ENCODE peak calls at places on chromosomes 5 and 9, in six cellular contexts. One of them, this sample, is unnamed.

GRCh38 chr9:4680178-4680535 is 788 bp downstream of the CDC37L1 start:
- DNase-seq in epithelial cell of esophagus: no peak
- DNase-seq in GM12865: peak
- DNase-seq in cardiac muscle cell: no peak
- DNase-seq in AG10803: no peak
- DNase-seq in HCT116: no peak
- DNase-seq in this sample: no peak

GRCh38 chr5:35810561-35810960 is 46.1 kb upstream of the IL7R start:
- DNase-seq in epithelial cell of esophagus: no peak
- DNase-seq in GM12865: no peak
- DNase-seq in cardiac muscle cell: no peak
- DNase-seq in AG10803: no peak
- DNase-seq in HCT116: no peak
- DNase-seq in this sample: no peak

GRCh38 chr9:121859646-121860045 is 208.2 kb downstream of the DAB2IP start:
- DNase-seq in epithelial cell of esophagus: no peak
- DNase-seq in GM12865: no peak
- DNase-seq in cardiac muscle cell: no peak
- DNase-seq in AG10803: no peak
- DNase-seq in HCT116: no peak
- DNase-seq in this sample: no peak

GRCh38 chr5:159451197-159452052 is 121.1 kb upstream of the IL12B start:
- DNase-seq in epithelial cell of esophagus: peak
- DNase-seq in GM12865: no peak
- DNase-seq in cardiac muscle cell: peak
- DNase-seq in AG10803: peak
- DNase-seq in HCT116: peak
- DNase-seq in this sample: no peak

GRCh38 chr9:20476912-20477311 is 145.4 kb downstream of the MLLT3 start:
- DNase-seq in epithelial cell of esophagus: no peak
- DNase-seq in GM12865: no peak
- DNase-seq in cardiac muscle cell: peak
- DNase-seq in AG10803: no peak
- DNase-seq in HCT116: no peak
- DNase-seq in this sample: no peak

GRCh38 chr5:78537821-78538220 is 110.8 kb downstream of the LHFPL2 start:
- DNase-seq in epithelial cell of esophagus: peak
- DNase-seq in GM12865: peak
- DNase-seq in cardiac muscle cell: peak
- DNase-seq in AG10803: peak
- DNase-seq in HCT116: no peak
- DNase-seq in this sample: peak

GRCh38 chr5:8058626-8059180 is 189.8 kb downstream of the MTRR start:
- DNase-seq in epithelial cell of esophagus: no peak
- DNase-seq in GM12865: no peak
- DNase-seq in cardiac muscle cell: no peak
- DNase-seq in AG10803: no peak
- DNase-seq in HCT116: no peak
- DNase-seq in this sample: no peak

GRCh38 chr9:14320272-14321245 is 6.6 kb upstream of the NFIB start:
- DNase-seq in epithelial cell of esophagus: peak
- DNase-seq in GM12865: peak
- DNase-seq in cardiac muscle cell: peak
- DNase-seq in AG10803: peak
- DNase-seq in HCT116: no peak
- DNase-seq in this sample: no peak

GRCh38 chr5:14123974-14124482 is 19.1 kb upstream of the TRIO start:
- DNase-seq in epithelial cell of esophagus: peak
- DNase-seq in GM12865: no peak
- DNase-seq in cardiac muscle cell: no peak
- DNase-seq in AG10803: no peak
- DNase-seq in HCT116: no peak
- DNase-seq in this sample: no peak

GRCh38 chr9:99954108-99954507 is 47.7 kb downstream of the STX17 start:
- DNase-seq in epithelial cell of esophagus: no peak
- DNase-seq in GM12865: peak
- DNase-seq in cardiac muscle cell: no peak
- DNase-seq in AG10803: no peak
- DNase-seq in HCT116: no peak
- DNase-seq in this sample: no peak

GRCh38 chr5:87185838-87186237 is 81.8 kb upstream of the RASA1 start:
- DNase-seq in epithelial cell of esophagus: peak
- DNase-seq in GM12865: no peak
- DNase-seq in cardiac muscle cell: no peak
- DNase-seq in AG10803: no peak
- DNase-seq in HCT116: no peak
- DNase-seq in this sample: no peak

GRCh38 chr5:73666891-73667290 is 40.9 kb downstream of the ARHGEF28 start:
- DNase-seq in epithelial cell of esophagus: no peak
- DNase-seq in GM12865: peak
- DNase-seq in cardiac muscle cell: no peak
- DNase-seq in AG10803: no peak
- DNase-seq in HCT116: no peak
- DNase-seq in this sample: no peak

GRCh38 chr5:126044111-126044668 is 379.0 kb upstream of the GRAMD2B start:
- DNase-seq in epithelial cell of esophagus: peak
- DNase-seq in GM12865: no peak
- DNase-seq in cardiac muscle cell: peak
- DNase-seq in AG10803: peak
- DNase-seq in HCT116: no peak
- DNase-seq in this sample: no peak

GRCh38 chr5:135448796-135449507 is 1.8 kb upstream of the DCANP1 start:
- DNase-seq in epithelial cell of esophagus: no peak
- DNase-seq in GM12865: no peak
- DNase-seq in cardiac muscle cell: no peak
- DNase-seq in AG10803: peak
- DNase-seq in HCT116: no peak
- DNase-seq in this sample: no peak

GRCh38 chr5:157295247-157295646 is 29.3 kb downstream of the CYFIP2 start:
- DNase-seq in epithelial cell of esophagus: no peak
- DNase-seq in GM12865: no peak
- DNase-seq in cardiac muscle cell: no peak
- DNase-seq in AG10803: no peak
- DNase-seq in HCT116: no peak
- DNase-seq in this sample: no peak

GRCh38 chr9:121945281-121945680 is 147.8 kb downstream of the TTLL11 start:
- DNase-seq in epithelial cell of esophagus: no peak
- DNase-seq in GM12865: no peak
- DNase-seq in cardiac muscle cell: no peak
- DNase-seq in AG10803: no peak
- DNase-seq in HCT116: no peak
- DNase-seq in this sample: no peak

GRCh38 chr5:37738057-37738691 is 101.7 kb downstream of the GDNF start:
- DNase-seq in epithelial cell of esophagus: peak
- DNase-seq in GM12865: peak
- DNase-seq in cardiac muscle cell: peak
- DNase-seq in AG10803: peak
- DNase-seq in HCT116: peak
- DNase-seq in this sample: peak

GRCh38 chr9:132199056-132199455 is 37.2 kb downstream of the NTNG2 start:
- DNase-seq in epithelial cell of esophagus: peak
- DNase-seq in GM12865: no peak
- DNase-seq in cardiac muscle cell: no peak
- DNase-seq in AG10803: no peak
- DNase-seq in HCT116: no peak
- DNase-seq in this sample: no peak

GRCh38 chr5:104267282-104268015 is 704.9 kb upstream of the NUDT12 start:
- DNase-seq in epithelial cell of esophagus: no peak
- DNase-seq in GM12865: no peak
- DNase-seq in cardiac muscle cell: no peak
- DNase-seq in AG10803: no peak
- DNase-seq in HCT116: no peak
- DNase-seq in this sample: no peak

GRCh38 chr9:93492327-93492726 is 38.9 kb upstream of the FAM120AOS start:
- DNase-seq in epithelial cell of esophagus: no peak
- DNase-seq in GM12865: no peak
- DNase-seq in cardiac muscle cell: no peak
- DNase-seq in AG10803: no peak
- DNase-seq in HCT116: no peak
- DNase-seq in this sample: no peak

GRCh38 chr9:76761448-76761847 is 2.8 kb upstream of the PCA3 start:
- DNase-seq in epithelial cell of esophagus: no peak
- DNase-seq in GM12865: no peak
- DNase-seq in cardiac muscle cell: peak
- DNase-seq in AG10803: peak
- DNase-seq in HCT116: no peak
- DNase-seq in this sample: no peak

GRCh38 chr5:157598350-157598936 is 22.9 kb upstream of the ADAM19 start:
- DNase-seq in epithelial cell of esophagus: no peak
- DNase-seq in GM12865: peak
- DNase-seq in cardiac muscle cell: no peak
- DNase-seq in AG10803: no peak
- DNase-seq in HCT116: no peak
- DNase-seq in this sample: no peak

GRCh38 chr9:10371824-10372223 is 241.0 kb downstream of the PTPRD start:
- DNase-seq in epithelial cell of esophagus: no peak
- DNase-seq in GM12865: no peak
- DNase-seq in cardiac muscle cell: no peak
- DNase-seq in AG10803: no peak
- DNase-seq in HCT116: no peak
- DNase-seq in this sample: no peak

GRCh38 chr5:65696892-65697291 is 25.0 kb downstream of the SGTB start:
- DNase-seq in epithelial cell of esophagus: no peak
- DNase-seq in GM12865: no peak
- DNase-seq in cardiac muscle cell: no peak
- DNase-seq in AG10803: no peak
- DNase-seq in HCT116: no peak
- DNase-seq in this sample: no peak

GRCh38 chr5:102755691-102756371 is 726 bp downstream of the PAM start:
- DNase-seq in epithelial cell of esophagus: peak
- DNase-seq in GM12865: peak
- DNase-seq in cardiac muscle cell: peak
- DNase-seq in AG10803: peak
- DNase-seq in HCT116: peak
- DNase-seq in this sample: peak

GRCh38 chr5:154756871-154757646 is 1.9 kb downstream of the LARP1 start:
- DNase-seq in epithelial cell of esophagus: peak
- DNase-seq in GM12865: peak
- DNase-seq in cardiac muscle cell: peak
- DNase-seq in AG10803: peak
- DNase-seq in HCT116: no peak
- DNase-seq in this sample: peak

GRCh38 chr5:174527936-174528557 is 196.3 kb upstream of the MSX2 start:
- DNase-seq in epithelial cell of esophagus: no peak
- DNase-seq in GM12865: no peak
- DNase-seq in cardiac muscle cell: no peak
- DNase-seq in AG10803: no peak
- DNase-seq in HCT116: no peak
- DNase-seq in this sample: no peak

GRCh38 chr5:56649569-56649968 is 165.8 kb upstream of the MAP3K1 start:
- DNase-seq in epithelial cell of esophagus: no peak
- DNase-seq in GM12865: no peak
- DNase-seq in cardiac muscle cell: peak
- DNase-seq in AG10803: peak
- DNase-seq in HCT116: no peak
- DNase-seq in this sample: no peak

GRCh38 chr5:93303291-93303691 is 277.7 kb downstream of the NR2F1-AS1 start:
- DNase-seq in epithelial cell of esophagus: no peak
- DNase-seq in GM12865: no peak
- DNase-seq in cardiac muscle cell: peak
- DNase-seq in AG10803: no peak
- DNase-seq in HCT116: no peak
- DNase-seq in this sample: no peak

GRCh38 chr9:137534256-137535119 is 15.7 kb downstream of the PNPLA7 start:
- DNase-seq in epithelial cell of esophagus: peak
- DNase-seq in GM12865: peak
- DNase-seq in cardiac muscle cell: peak
- DNase-seq in AG10803: peak
- DNase-seq in HCT116: peak
- DNase-seq in this sample: peak

GRCh38 chr5:107997338-107997979 is 326.7 kb upstream of the EFNA5 start:
- DNase-seq in epithelial cell of esophagus: peak
- DNase-seq in GM12865: no peak
- DNase-seq in cardiac muscle cell: no peak
- DNase-seq in AG10803: peak
- DNase-seq in HCT116: no peak
- DNase-seq in this sample: no peak

GRCh38 chr9:132942541-132943182 is 1.8 kb downstream of the TSC1 start:
- DNase-seq in epithelial cell of esophagus: peak
- DNase-seq in GM12865: peak
- DNase-seq in cardiac muscle cell: peak
- DNase-seq in AG10803: peak
- DNase-seq in HCT116: no peak
- DNase-seq in this sample: no peak

GRCh38 chr9:126343271-126343700 is 16.7 kb downstream of the MVB12B start:
- DNase-seq in epithelial cell of esophagus: no peak
- DNase-seq in GM12865: no peak
- DNase-seq in cardiac muscle cell: no peak
- DNase-seq in AG10803: no peak
- DNase-seq in HCT116: no peak
- DNase-seq in this sample: no peak
- TF ChIP-seq CTCF in epithelial cell of esophagus: peak
- TF ChIP-seq CTCF in GM12865: no peak
- TF ChIP-seq CTCF in cardiac muscle cell: no peak
- TF ChIP-seq CTCF in AG10803: no peak
- TF ChIP-seq CTCF in HCT116: no peak
- TF ChIP-seq CTCF in this sample: no peak

DNA sequence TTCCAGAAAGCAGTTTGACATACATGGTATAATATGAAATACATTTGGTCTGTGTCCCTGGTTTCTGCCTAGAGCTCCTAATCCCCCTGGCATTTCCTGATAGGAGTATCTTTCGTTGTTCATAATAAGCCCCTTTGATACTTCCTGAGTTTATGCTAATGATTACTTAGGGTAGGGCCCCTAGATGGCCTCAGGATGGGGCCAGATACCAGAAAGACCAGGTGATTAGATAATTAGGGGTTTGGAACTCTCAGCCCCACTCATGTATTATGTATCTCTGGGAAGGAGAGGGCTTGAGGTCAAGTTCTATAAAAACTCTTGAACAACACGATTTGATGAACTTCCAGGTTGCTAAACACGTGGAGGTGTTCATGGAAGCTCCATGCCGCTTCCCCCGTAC is 163.3 kb upstream of the ZNF608 start:
- DNase-seq in epithelial cell of esophagus: no peak
- DNase-seq in GM12865: no peak
- DNase-seq in cardiac muscle cell: no peak
- DNase-seq in AG10803: no peak
- DNase-seq in HCT116: no peak
- DNase-seq in this sample: no peak
- TF ChIP-seq CTCF in epithelial cell of esophagus: no peak
- TF ChIP-seq CTCF in GM12865: no peak
- TF ChIP-seq CTCF in cardiac muscle cell: no peak
- TF ChIP-seq CTCF in AG10803: no peak
- TF ChIP-seq CTCF in HCT116: no peak
- TF ChIP-seq CTCF in this sample: no peak

GRCh38 chr9:113998529-113999255 is 79.4 kb downstream of the AMBP start:
- DNase-seq in epithelial cell of esophagus: no peak
- DNase-seq in GM12865: no peak
- DNase-seq in cardiac muscle cell: no peak
- DNase-seq in AG10803: no peak
- DNase-seq in HCT116: no peak
- DNase-seq in this sample: no peak
- TF ChIP-seq CTCF in epithelial cell of esophagus: peak
- TF ChIP-seq CTCF in GM12865: no peak
- TF ChIP-seq CTCF in cardiac muscle cell: peak
- TF ChIP-seq CTCF in AG10803: peak
- TF ChIP-seq CTCF in HCT116: peak
- TF ChIP-seq CTCF in this sample: no peak

GRCh38 chr9:114587345-114588149 is at the start of gene ATP6V1G1:
- DNase-seq in epithelial cell of esophagus: peak
- DNase-seq in GM12865: peak
- DNase-seq in cardiac muscle cell: peak
- DNase-seq in AG10803: peak
- DNase-seq in HCT116: peak
- DNase-seq in this sample: peak
- TF ChIP-seq CTCF in epithelial cell of esophagus: peak
- TF ChIP-seq CTCF in GM12865: no peak
- TF ChIP-seq CTCF in cardiac muscle cell: peak
- TF ChIP-seq CTCF in AG10803: peak
- TF ChIP-seq CTCF in HCT116: no peak
- TF ChIP-seq CTCF in this sample: no peak